ENCODE peak calls at places on chromosomes 11 and 22, in eight cellular contexts. One of them, this sample, is unnamed.

GRCh38 chr11:76162336-76163288 is 43.7 kb downstream of the WNT11 start:
- DNase-seq in AG09309: no peak
- DNase-seq in GM23338: no peak
- DNase-seq in AG10803: no peak
- DNase-seq in aorta: no peak
- DNase-seq in Peyer's patch: no peak
- DNase-seq in breast epithelium: no peak
- DNase-seq in MG63: no peak
- DNase-seq in this sample: no peak

GRCh38 chr11:128182844-128183243 is 404.5 kb downstream of the ETS1 start:
- DNase-seq in AG09309: no peak
- DNase-seq in GM23338: no peak
- DNase-seq in AG10803: no peak
- DNase-seq in aorta: no peak
- DNase-seq in Peyer's patch: no peak
- DNase-seq in breast epithelium: no peak
- DNase-seq in MG63: no peak
- DNase-seq in this sample: no peak

GRCh38 chr11:74838188-74838587 is 89.5 kb downstream of the RNF169 start:
- DNase-seq in AG09309: no peak
- DNase-seq in GM23338: no peak
- DNase-seq in AG10803: peak; percentile 21
- DNase-seq in aorta: no peak
- DNase-seq in Peyer's patch: no peak
- DNase-seq in breast epithelium: no peak
- DNase-seq in MG63: no peak
- DNase-seq in this sample: no peak

GRCh38 chr11:123143476-123143875 is 51.6 kb downstream of the CLMP start:
- DNase-seq in AG09309: no peak
- DNase-seq in GM23338: no peak
- DNase-seq in AG10803: no peak
- DNase-seq in aorta: no peak
- DNase-seq in Peyer's patch: no peak
- DNase-seq in breast epithelium: no peak
- DNase-seq in MG63: no peak
- DNase-seq in this sample: no peak

GRCh38 chr11:2193099-2193886 is 21.7 kb upstream of the TH start:
- DNase-seq in AG09309: no peak
- DNase-seq in GM23338: no peak
- DNase-seq in AG10803: no peak
- DNase-seq in aorta: no peak
- DNase-seq in Peyer's patch: no peak
- DNase-seq in breast epithelium: no peak
- DNase-seq in MG63: no peak
- DNase-seq in this sample: no peak

GRCh38 chr11:1827931-1828330 is 6.9 kb upstream of the SYT8 start:
- DNase-seq in AG09309: no peak
- DNase-seq in GM23338: no peak
- DNase-seq in AG10803: no peak
- DNase-seq in aorta: peak; percentile 47
- DNase-seq in Peyer's patch: no peak
- DNase-seq in breast epithelium: no peak
- DNase-seq in MG63: no peak
- DNase-seq in this sample: no peak

GRCh38 chr11:87454246-87454645 is 416.5 kb downstream of the TMEM135 start:
- DNase-seq in AG09309: no peak
- DNase-seq in GM23338: no peak
- DNase-seq in AG10803: no peak
- DNase-seq in aorta: no peak
- DNase-seq in Peyer's patch: no peak
- DNase-seq in breast epithelium: no peak
- DNase-seq in MG63: peak; percentile 48
- DNase-seq in this sample: no peak

GRCh38 chr22:45865561-45866397 is 111.2 kb downstream of the WNT7B start:
- DNase-seq in AG09309: no peak
- DNase-seq in GM23338: peak; percentile 40
- DNase-seq in AG10803: no peak
- DNase-seq in aorta: no peak
- DNase-seq in Peyer's patch: no peak
- DNase-seq in breast epithelium: peak; percentile 60
- DNase-seq in MG63: no peak
- DNase-seq in this sample: no peak

GRCh38 chr11:118917488-118918127 is 8.1 kb downstream of the BCL9L start:
- DNase-seq in AG09309: peak; percentile 84
- DNase-seq in GM23338: no peak
- DNase-seq in AG10803: peak; percentile 95
- DNase-seq in aorta: peak; percentile 75
- DNase-seq in Peyer's patch: no peak
- DNase-seq in breast epithelium: peak; percentile 65
- DNase-seq in MG63: peak; percentile 67
- DNase-seq in this sample: peak; percentile 61

GRCh38 chr11:44030276-44030932 is 17.4 kb upstream of the ACCSL start:
- DNase-seq in AG09309: peak; percentile 52
- DNase-seq in GM23338: peak; percentile 37
- DNase-seq in AG10803: peak; percentile 74
- DNase-seq in aorta: peak; percentile 88
- DNase-seq in Peyer's patch: no peak
- DNase-seq in breast epithelium: no peak
- DNase-seq in MG63: no peak
- DNase-seq in this sample: no peak

GRCh38 chr11:37905707-37906417 is 1307.8 kb upstream of the RAG2 start:
- DNase-seq in AG09309: no peak
- DNase-seq in GM23338: peak; percentile 1
- DNase-seq in AG10803: no peak
- DNase-seq in aorta: no peak
- DNase-seq in Peyer's patch: no peak
- DNase-seq in breast epithelium: no peak
- DNase-seq in MG63: no peak
- DNase-seq in this sample: no peak

GRCh38 chr11:91717169-91717568 is 507.4 kb upstream of the FAT3 start:
- DNase-seq in AG09309: no peak
- DNase-seq in GM23338: peak; percentile 34
- DNase-seq in AG10803: no peak
- DNase-seq in aorta: no peak
- DNase-seq in Peyer's patch: no peak
- DNase-seq in breast epithelium: no peak
- DNase-seq in MG63: no peak
- DNase-seq in this sample: no peak

GRCh38 chr22:42641801-42642413 is 1.5 kb upstream of the ATP5MGL start:
- DNase-seq in AG09309: no peak
- DNase-seq in GM23338: no peak
- DNase-seq in AG10803: no peak
- DNase-seq in aorta: no peak
- DNase-seq in Peyer's patch: no peak
- DNase-seq in breast epithelium: no peak
- DNase-seq in MG63: no peak
- DNase-seq in this sample: no peak

GRCh38 chr11:47257518-47258316 is at the start of gene NR1H3:
- DNase-seq in AG09309: no peak
- DNase-seq in GM23338: peak; percentile 84
- DNase-seq in AG10803: peak; percentile 56
- DNase-seq in aorta: peak; percentile 89
- DNase-seq in Peyer's patch: no peak
- DNase-seq in breast epithelium: peak; percentile 56
- DNase-seq in MG63: peak; percentile 87
- DNase-seq in this sample: no peak

GRCh38 chr11:113974741-113975470 is at the start of gene HTR3A:
- DNase-seq in AG09309: no peak
- DNase-seq in GM23338: peak; percentile 80
- DNase-seq in AG10803: no peak
- DNase-seq in aorta: peak; percentile 67
- DNase-seq in Peyer's patch: no peak
- DNase-seq in breast epithelium: no peak
- DNase-seq in MG63: peak; percentile 4
- DNase-seq in this sample: no peak

GRCh38 chr11:1935156-1936071 is 11.7 kb upstream of the MRPL23 start:
- DNase-seq in AG09309: no peak
- DNase-seq in GM23338: no peak
- DNase-seq in AG10803: no peak
- DNase-seq in aorta: peak; percentile 46
- DNase-seq in Peyer's patch: no peak
- DNase-seq in breast epithelium: no peak
- DNase-seq in MG63: no peak
- DNase-seq in this sample: no peak

GRCh38 chr22:28986366-28986765 is 75.3 kb downstream of the C22orf31 start:
- DNase-seq in AG09309: no peak
- DNase-seq in GM23338: no peak
- DNase-seq in AG10803: peak; percentile 33
- DNase-seq in aorta: no peak
- DNase-seq in Peyer's patch: no peak
- DNase-seq in breast epithelium: no peak
- DNase-seq in MG63: no peak
- DNase-seq in this sample: no peak

GRCh38 chr11:70414341-70415100 is 16.2 kb downstream of the CTTN start:
- DNase-seq in AG09309: no peak
- DNase-seq in GM23338: no peak
- DNase-seq in AG10803: no peak
- DNase-seq in aorta: no peak
- DNase-seq in Peyer's patch: no peak
- DNase-seq in breast epithelium: no peak
- DNase-seq in MG63: no peak
- DNase-seq in this sample: no peak

GRCh38 chr11:61815790-61816735 is 740 bp downstream of the FADS1 start:
- DNase-seq in AG09309: no peak
- DNase-seq in GM23338: peak; percentile 88
- DNase-seq in AG10803: peak; percentile 56
- DNase-seq in aorta: peak; percentile 87
- DNase-seq in Peyer's patch: peak; percentile 55
- DNase-seq in breast epithelium: peak; percentile 32
- DNase-seq in MG63: peak; percentile 83
- DNase-seq in this sample: peak; percentile 59

GRCh38 chr22:30317778-30318177 is 9.0 kb downstream of the TBC1D10A start:
- DNase-seq in AG09309: no peak
- DNase-seq in GM23338: no peak
- DNase-seq in AG10803: no peak
- DNase-seq in aorta: no peak
- DNase-seq in Peyer's patch: no peak
- DNase-seq in breast epithelium: no peak
- DNase-seq in MG63: no peak
- DNase-seq in this sample: no peak

GRCh38 chr22:30320021-30320556 is 6.7 kb downstream of the TBC1D10A start:
- DNase-seq in AG09309: no peak
- DNase-seq in GM23338: no peak
- DNase-seq in AG10803: no peak
- DNase-seq in aorta: no peak
- DNase-seq in Peyer's patch: no peak
- DNase-seq in breast epithelium: no peak
- DNase-seq in MG63: no peak
- DNase-seq in this sample: no peak

GRCh38 chr22:30324008-30324730 is 2.6 kb downstream of the TBC1D10A start:
- DNase-seq in AG09309: no peak
- DNase-seq in GM23338: no peak
- DNase-seq in AG10803: peak; percentile 87
- DNase-seq in aorta: no peak
- DNase-seq in Peyer's patch: peak; percentile 43
- DNase-seq in breast epithelium: no peak
- DNase-seq in MG63: no peak
- DNase-seq in this sample: no peak

GRCh38 chr22:30318773-30319419 is 7.8 kb downstream of the TBC1D10A start:
- DNase-seq in AG09309: no peak
- DNase-seq in GM23338: peak; percentile 27
- DNase-seq in AG10803: no peak
- DNase-seq in aorta: no peak
- DNase-seq in Peyer's patch: no peak
- DNase-seq in breast epithelium: no peak
- DNase-seq in MG63: no peak
- DNase-seq in this sample: no peak

DNA sequence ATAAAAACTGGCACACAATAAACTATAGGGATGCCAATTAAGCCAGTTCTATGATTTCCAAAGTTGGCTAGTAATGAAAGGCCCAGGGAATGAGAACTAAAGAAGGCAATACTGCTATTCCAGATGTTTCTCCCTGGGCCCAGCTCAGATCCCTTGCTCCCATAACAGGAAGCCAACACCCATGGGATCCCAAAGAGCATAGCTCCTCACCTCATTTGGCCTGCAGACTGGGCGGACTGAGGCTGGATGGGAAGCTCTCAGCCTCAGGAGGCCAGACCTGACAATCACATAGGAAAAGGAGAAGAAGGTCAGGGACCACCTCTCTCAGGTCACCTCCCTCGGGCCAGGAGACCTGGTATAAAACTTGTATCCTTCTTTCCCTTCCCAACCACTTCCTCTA is 5.3 kb downstream of the TBC1D10A start:
- DNase-seq in AG09309: no peak
- DNase-seq in GM23338: no peak
- DNase-seq in AG10803: no peak
- DNase-seq in aorta: no peak
- DNase-seq in Peyer's patch: no peak
- DNase-seq in breast epithelium: no peak
- DNase-seq in MG63: no peak
- DNase-seq in this sample: no peak
- H3K4me3 ChIP-seq in AG09309: no peak overlapping the region
- H3K4me3 ChIP-seq in GM23338: no peak overlapping the region
- H3K4me3 ChIP-seq in AG10803: no peak overlapping the region
- H3K4me3 ChIP-seq in aorta: no peak overlapping the region
- H3K4me3 ChIP-seq in Peyer's patch: no peak overlapping the region
- H3K4me3 ChIP-seq in breast epithelium: no peak overlapping the region
- H3K4me3 ChIP-seq in MG63: no peak overlapping the region
- H3K4me3 ChIP-seq in this sample: no peak overlapping the region

DNA sequence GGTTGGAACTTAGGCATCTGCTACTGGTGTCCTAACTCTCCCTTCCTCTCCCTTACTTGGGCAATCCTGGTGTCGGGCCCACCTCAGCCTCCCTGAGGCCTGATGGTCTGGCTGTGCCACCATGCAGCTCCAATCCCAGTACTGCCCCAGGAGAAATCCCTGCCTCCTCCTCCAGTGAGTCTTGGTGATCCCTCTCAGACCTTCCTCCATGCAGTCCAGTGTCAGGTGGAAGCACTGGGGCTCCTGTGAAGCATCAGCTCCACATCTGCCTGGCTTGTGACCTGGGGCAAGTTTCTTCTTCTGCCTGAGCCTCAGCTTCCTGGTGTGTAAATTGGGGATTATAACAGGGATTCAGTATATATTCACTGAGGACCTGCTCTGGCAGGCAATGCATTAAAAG is 1.8 kb upstream of the PELI3 start:
- DNase-seq in AG09309: no peak
- DNase-seq in GM23338: no peak
- DNase-seq in AG10803: no peak
- DNase-seq in aorta: no peak
- DNase-seq in Peyer's patch: no peak
- DNase-seq in breast epithelium: no peak
- DNase-seq in MG63: no peak
- DNase-seq in this sample: no peak
- H3K4me3 ChIP-seq in AG09309: no peak overlapping the region
- H3K4me3 ChIP-seq in GM23338: peak overlapping the region; percentile 81
- H3K4me3 ChIP-seq in AG10803: no peak overlapping the region
- H3K4me3 ChIP-seq in aorta: no peak overlapping the region
- H3K4me3 ChIP-seq in Peyer's patch: no peak overlapping the region
- H3K4me3 ChIP-seq in breast epithelium: no peak overlapping the region
- H3K4me3 ChIP-seq in MG63: no peak overlapping the region
- H3K4me3 ChIP-seq in this sample: no peak overlapping the region

GRCh38 chr22:40400173-40400572 is 29.8 kb downstream of the SGSM3 start:
- DNase-seq in AG09309: no peak
- DNase-seq in GM23338: no peak
- DNase-seq in AG10803: no peak
- DNase-seq in aorta: peak; percentile 60
- DNase-seq in Peyer's patch: peak; percentile 82
- DNase-seq in breast epithelium: peak; percentile 55
- DNase-seq in MG63: no peak
- DNase-seq in this sample: peak; percentile 20
- H3K4me3 ChIP-seq in AG09309: no peak overlapping the region
- H3K4me3 ChIP-seq in GM23338: no peak overlapping the region
- H3K4me3 ChIP-seq in AG10803: no peak overlapping the region
- H3K4me3 ChIP-seq in aorta: no peak overlapping the region
- H3K4me3 ChIP-seq in Peyer's patch: no peak overlapping the region
- H3K4me3 ChIP-seq in breast epithelium: no peak overlapping the region
- H3K4me3 ChIP-seq in MG63: no peak overlapping the region
- H3K4me3 ChIP-seq in this sample: peak overlapping the region; percentile 27

GRCh38 chr22:47615051-47615450 is 852.6 kb downstream of the TBC1D22A start:
- DNase-seq in AG09309: no peak
- DNase-seq in GM23338: no peak
- DNase-seq in AG10803: no peak
- DNase-seq in aorta: no peak
- DNase-seq in Peyer's patch: no peak
- DNase-seq in breast epithelium: no peak
- DNase-seq in MG63: no peak
- DNase-seq in this sample: no peak
- H3K4me3 ChIP-seq in AG09309: no peak overlapping the region
- H3K4me3 ChIP-seq in GM23338: no peak overlapping the region
- H3K4me3 ChIP-seq in AG10803: no peak overlapping the region
- H3K4me3 ChIP-seq in aorta: no peak overlapping the region
- H3K4me3 ChIP-seq in Peyer's patch: no peak overlapping the region
- H3K4me3 ChIP-seq in breast epithelium: no peak overlapping the region
- H3K4me3 ChIP-seq in MG63: no peak overlapping the region
- H3K4me3 ChIP-seq in this sample: no peak overlapping the region